ENCODE peak calls at places on chromosomes 5 and 9, in seven cellular contexts. S is left lung; F is AG09309; N is CD8-positive, alpha-beta memory T cell; W is skeletal muscle cell; E is fibroblast of pulmonary artery; B is hepatocyte. Q is an unnamed sample.

GRCh38 chr5:96143450-96143849 is 181.8 kb upstream of the ELL2 start:
- DNase-seq in S (no peak), F (no peak), N (no peak), W (no peak), E (no peak), B (no peak), Q (no peak)

GRCh38 chr9:95822583-95823431 is 52.7 kb upstream of the ERCC6L2 start:
- DNase-seq in S (no peak), F (peak), N (no peak), W (peak), E (peak), B (peak), Q (no peak)

GRCh38 chr9:113150670-113151591 is at the start of gene SLC31A2:
- DNase-seq in S (peak), F (peak), N (peak), W (peak), E (peak), B (peak), Q (no peak)

GRCh38 chr5:138696501-138696900 is 56.7 kb upstream of the CTNNA1 start:
- DNase-seq in S (no peak), F (peak), N (no peak), W (peak), E (peak), B (peak), Q (no peak)

GRCh38 chr5:68582284-68582683 is 366.7 kb downstream of the PIK3R1 start:
- DNase-seq in S (no peak), F (no peak), N (no peak), W (no peak), E (no peak), B (no peak), Q (no peak)

GRCh38 chr9:101904845-101905244 is 166.4 kb upstream of the GRIN3A start:
- DNase-seq in S (no peak), F (no peak), N (no peak), W (no peak), E (no peak), B (no peak), Q (no peak)

GRCh38 chr9:118331622-118332045 is 627.4 kb downstream of the TLR4 start:
- DNase-seq in S (no peak), F (no peak), N (no peak), W (peak), E (peak), B (peak), Q (no peak)

GRCh38 chr9:125785187-125785840 is 38.1 kb downstream of the PBX3 start:
- DNase-seq in S (no peak), F (no peak), N (no peak), W (peak), E (peak), B (no peak), Q (no peak)

GRCh38 chr5:66987949-66988838 is 208.4 kb downstream of the CD180 start:
- DNase-seq in S (no peak), F (no peak), N (no peak), W (no peak), E (peak), B (peak), Q (peak)

GRCh38 chr5:95669540-95669939 is 13.3 kb downstream of the SPATA9 start:
- DNase-seq in S (no peak), F (peak), N (no peak), W (peak), E (peak), B (peak), Q (no peak)

GRCh38 chr9:93188426-93189368 is 4.8 kb downstream of the WNK2 start:
- DNase-seq in S (no peak), F (no peak), N (no peak), W (no peak), E (no peak), B (no peak), Q (no peak)

GRCh38 chr9:74953235-74953741 is 576 bp upstream of the C9orf40 start:
- DNase-seq in S (no peak), F (no peak), N (no peak), W (no peak), E (no peak), B (no peak), Q (no peak)

GRCh38 chr5:17400724-17401508 is 97.1 kb upstream of the TAF11L2 start:
- DNase-seq in S (no peak), F (no peak), N (no peak), W (no peak), E (no peak), B (no peak), Q (no peak)

GRCh38 chr5:133565993-133566392 is 46.3 kb downstream of the FSTL4 start:
- DNase-seq in S (no peak), F (no peak), N (no peak), W (no peak), E (peak), B (peak), Q (no peak)

GRCh38 chr5:151082976-151083651 is 2.3 kb upstream of the TNIP1 start:
- DNase-seq in S (peak), F (no peak), N (peak), W (no peak), E (no peak), B (peak), Q (no peak)

GRCh38 chr5:66828551-66829421 is 232.6 kb downstream of the MAST4 start:
- DNase-seq in S (peak), F (no peak), N (peak), W (peak), E (peak), B (peak), Q (no peak)

GRCh38 chr9:104863180-104863883 is 64.6 kb downstream of the ABCA1 start:
- DNase-seq in S (no peak), F (peak), N (peak), W (peak), E (peak), B (peak), Q (peak)

GRCh38 chr5:157025093-157025698 is 33.7 kb downstream of the HAVCR1 start:
- DNase-seq in S (no peak), F (no peak), N (peak), W (no peak), E (no peak), B (no peak), Q (no peak)

GRCh38 chr9:70478963-70479641 is 64.6 kb upstream of the KLF9 start:
- DNase-seq in S (peak), F (no peak), N (no peak), W (peak), E (peak), B (peak), Q (no peak)

GRCh38 chr5:39604491-39604890 is 179.7 kb upstream of the DAB2 start:
- DNase-seq in S (no peak), F (no peak), N (no peak), W (no peak), E (no peak), B (no peak), Q (no peak)

GRCh38 chr9:122445155-122445749 is 32.5 kb downstream of the OR1J1 start:
- DNase-seq in S (no peak), F (peak), N (no peak), W (peak), E (peak), B (no peak), Q (no peak)

GRCh38 chr5:38547257-38547656 is 9.2 kb downstream of the LIFR start:
- DNase-seq in S (no peak), F (no peak), N (no peak), W (no peak), E (peak), B (no peak), Q (no peak)

GRCh38 chr9:81578606-81579005 is 110.7 kb downstream of the TLE1 start:
- DNase-seq in S (no peak), F (peak), N (no peak), W (peak), E (no peak), B (no peak), Q (no peak)

GRCh38 chr9:87193925-87194380 is 246.6 kb upstream of the GAS1 start:
- DNase-seq in S (no peak), F (peak), N (no peak), W (peak), E (peak), B (peak), Q (peak)

GRCh38 chr5:159819671-159820411 is 96.4 kb upstream of the ADRA1B start:
- DNase-seq in S (no peak), F (no peak), N (no peak), W (no peak), E (peak), B (peak), Q (no peak)

GRCh38 chr5:144191998-144192397 is 21.3 kb downstream of the KCTD16 start:
- DNase-seq in S (no peak), F (no peak), N (no peak), W (no peak), E (peak), B (peak), Q (no peak)

GRCh38 chr5:177447611-177448243 is 1.1 kb downstream of the PRR7 start:
- DNase-seq in S (no peak), F (no peak), N (no peak), W (no peak), E (peak), B (peak), Q (no peak)

GRCh38 chr9:21095561-21095960 is 17.8 kb upstream of the IFNB1 start:
- DNase-seq in S (no peak), F (no peak), N (no peak), W (no peak), E (no peak), B (no peak), Q (no peak)

GRCh38 chr5:142694092-142694856 is 8.4 kb upstream of the FGF1 start:
- DNase-seq in S (no peak), F (no peak), N (no peak), W (no peak), E (no peak), B (no peak), Q (no peak)

GRCh38 chr5:35443803-35444595 is 173.7 kb upstream of the SPEF2 start:
- DNase-seq in S (no peak), F (no peak), N (no peak), W (no peak), E (no peak), B (no peak), Q (no peak)

GRCh38 chr5:179834120-179834519 is 13.4 kb downstream of the SQSTM1 start:
- DNase-seq in S (no peak), F (no peak), N (no peak), W (no peak), E (no peak), B (no peak), Q (no peak)

DNA sequence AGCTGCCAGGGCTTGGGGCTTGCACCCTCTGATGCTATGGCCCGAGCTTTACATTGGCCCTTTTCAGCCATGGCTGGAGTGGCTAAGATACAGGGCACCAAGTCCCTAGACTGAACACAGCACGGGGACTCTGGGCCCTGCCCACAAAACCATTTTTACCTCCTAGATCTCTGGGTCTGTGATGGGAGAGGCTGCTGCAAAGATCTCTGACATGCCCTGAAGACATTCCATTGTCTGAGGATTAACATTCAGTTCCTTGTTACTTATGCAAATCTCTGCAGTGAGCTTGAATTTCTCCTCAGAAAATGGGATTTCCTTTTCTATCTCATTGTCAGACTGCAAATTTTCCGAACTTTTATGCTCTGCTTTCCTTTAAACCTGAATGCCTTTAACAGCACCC is 337.0 kb upstream of the SMC2 start:
- DNase-seq in S (no peak), F (no peak), N (no peak), W (no peak), E (no peak), B (no peak), Q (no peak)
- H3K4me3 ChIP-seq in S (no peak), F (no peak), N (no peak), W (no peak), E (no peak), B (no peak), Q (no peak)

DNA sequence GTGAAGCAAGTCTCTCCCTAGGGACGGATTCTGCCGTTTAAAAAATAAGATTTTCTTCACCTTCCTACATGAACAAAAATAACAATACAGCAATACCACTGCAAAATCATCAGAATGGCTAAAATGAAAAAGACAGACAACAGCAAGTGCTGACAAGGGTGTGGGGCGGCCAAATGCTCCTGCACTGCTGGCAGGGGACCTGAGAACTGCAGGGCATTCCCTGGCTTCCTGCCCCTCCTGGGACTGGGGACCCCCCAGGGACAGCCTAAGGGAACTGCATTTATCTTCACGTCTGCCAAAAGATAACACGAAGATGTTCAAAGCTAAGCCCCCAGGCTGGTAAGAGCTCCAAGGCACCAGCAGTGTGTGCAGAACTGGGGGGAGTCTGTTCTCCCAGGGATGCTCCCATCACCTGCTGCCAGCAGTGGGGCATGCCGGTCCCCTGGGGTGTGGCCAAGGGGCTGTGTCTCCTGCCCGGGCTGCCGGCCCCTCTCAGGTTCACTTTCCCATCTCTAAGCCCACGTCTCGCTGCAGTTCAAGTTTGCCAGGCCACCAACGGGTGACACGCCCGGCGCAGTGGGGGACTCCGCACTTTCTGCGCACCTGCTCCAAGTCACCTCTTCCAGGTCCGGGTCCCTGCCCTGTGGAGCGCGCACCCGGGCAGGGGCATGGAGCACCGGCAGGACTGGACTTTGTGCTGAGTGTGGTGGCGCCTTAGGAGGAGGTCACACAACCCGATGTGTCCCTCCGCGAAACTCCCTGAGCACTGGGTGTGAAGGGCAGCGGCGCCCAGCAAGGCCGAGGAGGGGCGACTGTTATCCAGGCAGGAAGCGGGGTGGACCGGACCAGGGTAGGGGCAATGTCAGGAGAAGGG is 4.5 kb upstream of the EGFL7 start:
- DNase-seq in S (no peak), F (no peak), N (no peak), W (no peak), E (no peak), B (no peak), Q (no peak)
- H3K4me3 ChIP-seq in S (peak), F (no peak), N (no peak), W (no peak), E (no peak), B (no peak), Q (no peak)

GRCh38 chr9:78010419-78010818 is 21.2 kb downstream of the GNAQ start:
- DNase-seq in S (no peak), F (no peak), N (no peak), W (no peak), E (no peak), B (no peak), Q (no peak)
- H3K4me3 ChIP-seq in S (no peak), F (no peak), N (no peak), W (no peak), E (no peak), B (no peak), Q (no peak)

GRCh38 chr9:35340046-35340445 is 149.9 kb upstream of the RUSC2 start:
- DNase-seq in S (no peak), F (no peak), N (no peak), W (no peak), E (peak), B (no peak), Q (no peak)

GRCh38 chr9:35338561-35339274 is 151.2 kb upstream of the RUSC2 start:
- DNase-seq in S (no peak), F (no peak), N (no peak), W (no peak), E (no peak), B (no peak), Q (no peak)

GRCh38 chr9:35341021-35341420 is 148.9 kb upstream of the RUSC2 start:
- DNase-seq in S (no peak), F (no peak), N (no peak), W (no peak), E (no peak), B (no peak), Q (no peak)

GRCh38 chr9:35342221-35342620 is 147.7 kb upstream of the RUSC2 start:
- DNase-seq in S (no peak), F (no peak), N (no peak), W (no peak), E (peak), B (no peak), Q (no peak)

GRCh38 chr9:35341585-35341984 is 148.3 kb upstream of the RUSC2 start:
- DNase-seq in S (peak), F (peak), N (no peak), W (peak), E (peak), B (peak), Q (no peak)
- H3K4me3 ChIP-seq in S (peak), F (peak), N (no peak), W (peak), E (peak), B (no peak), Q (peak)

GRCh38 chr5:178532236-178532635 is 58.0 kb downstream of the COL23A1 start:
- DNase-seq in S (no peak), F (no peak), N (no peak), W (no peak), E (no peak), B (no peak), Q (no peak)
- H3K4me3 ChIP-seq in S (no peak), F (no peak), N (no peak), W (no peak), E (no peak), B (no peak), Q (no peak)

GRCh38 chr9:109560470-109561132 is 62.5 kb upstream of the PTPN3 start:
- DNase-seq in S (no peak), F (no peak), N (no peak), W (no peak), E (no peak), B (peak), Q (no peak)
- H3K4me3 ChIP-seq in S (no peak), F (no peak), N (no peak), W (no peak), E (no peak), B (no peak), Q (no peak)

GRCh38 chr5:59272744-59273427 is 620.6 kb downstream of the PDE4D start:
- DNase-seq in S (no peak), F (no peak), N (no peak), W (no peak), E (no peak), B (no peak), Q (no peak)
- H3K4me3 ChIP-seq in S (peak), F (no peak), N (no peak), W (no peak), E (no peak), B (no peak), Q (no peak)

GRCh38 chr5:124162782-124163532 is 583.5 kb downstream of the ZNF608 start:
- DNase-seq in S (no peak), F (no peak), N (no peak), W (no peak), E (no peak), B (peak), Q (no peak)
- H3K4me3 ChIP-seq in S (no peak), F (no peak), N (no peak), W (peak), E (no peak), B (no peak), Q (no peak)

GRCh38 chr9:128390813-128391711 is 19.9 kb downstream of the URM1 start:
- DNase-seq in S (no peak), F (no peak), N (no peak), W (no peak), E (no peak), B (no peak), Q (no peak)
- H3K4me3 ChIP-seq in S (no peak), F (no peak), N (no peak), W (no peak), E (no peak), B (no peak), Q (no peak)

DNA sequence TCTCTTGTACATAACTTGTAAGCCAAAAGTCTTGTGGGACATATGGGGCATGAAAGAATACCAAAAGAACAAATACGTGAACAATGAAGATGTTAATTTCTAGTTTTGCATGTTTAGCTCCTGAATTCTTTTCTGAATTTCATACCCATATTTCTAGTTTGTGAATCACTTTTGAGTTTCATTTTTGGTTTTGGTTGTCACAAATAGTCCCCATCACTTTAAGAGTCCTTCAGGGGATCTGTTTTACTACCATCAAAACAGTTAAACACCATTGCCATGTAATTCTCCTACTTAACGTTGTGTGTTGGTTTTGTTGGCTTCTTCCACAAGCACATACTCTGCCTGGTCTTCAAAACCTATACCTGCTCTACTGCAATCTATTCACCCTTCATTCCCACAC is 27.0 kb downstream of the VCAN start:
- DNase-seq in S (no peak), F (no peak), N (no peak), W (no peak), E (no peak), B (no peak), Q (no peak)
- H3K4me3 ChIP-seq in S (no peak), F (no peak), N (no peak), W (no peak), E (no peak), B (no peak), Q (no peak)

Q was measured in SK-N-MC.